ENCODE peak calls at places on chromosomes 16 and 17, in nine cellular contexts. H, P, N, G, A, Q, O, D and L are unnamed samples.

GRCh38 chr17:79843475-79843916 is 4.3 kb upstream of the CBX4 start:
- DNase-seq in H (no peak), P (peak; percentile 29), N (no peak), G (no peak), A (no peak), Q (peak; percentile 44), O (peak; percentile 51), D (no peak), L (no peak)

GRCh38 chr17:42563543-42563942 is 1.6 kb downstream of the COASY start:
- DNase-seq in H (no peak), P (no peak), N (peak; percentile 80), G (no peak), A (no peak), Q (no peak), O (no peak), D (no peak), L (no peak)

GRCh38 chr17:79391808-79392233 is 219.0 kb downstream of the RBFOX3 start:
- DNase-seq in H (peak; percentile 68), P (peak; percentile 51), N (peak; percentile 80), G (peak; percentile 70), A (peak; percentile 93), Q (peak; percentile 67), O (peak; percentile 82), D (peak; percentile 84), L (peak; percentile 36)

GRCh38 chr17:67289174-67289876 is 44.3 kb upstream of the HELZ start:
- DNase-seq in H (peak; percentile 90), P (no peak), N (peak; percentile 50), G (peak; percentile 85), A (no peak), Q (peak; percentile 52), O (peak; percentile 40), D (peak; percentile 78), L (no peak)

GRCh38 chr16:9364721-9365693 is 273.6 kb downstream of the HAPSTR1 start:
- DNase-seq in H (peak; percentile 79), P (no peak), N (no peak), G (peak; percentile 71), A (no peak), Q (peak; percentile 38), O (peak; percentile 35), D (peak; percentile 93), L (no peak)

GRCh38 chr16:69428652-69429051 is 4.2 kb downstream of the CYB5B start:
- DNase-seq in H (no peak), P (no peak), N (no peak), G (no peak), A (no peak), Q (no peak), O (no peak), D (no peak), L (no peak)

GRCh38 chr17:75517277-75517865 is 1.0 kb downstream of the TSEN54 start:
- DNase-seq in H (no peak), P (peak; percentile 33), N (peak; percentile 42), G (no peak), A (peak; percentile 81), Q (peak; percentile 61), O (peak; percentile 71), D (no peak), L (no peak)

GRCh38 chr17:4480929-4481898 is 17.5 kb upstream of the SPNS2 start:
- DNase-seq in H (no peak), P (peak; percentile 45), N (peak; percentile 78), G (no peak), A (no peak), Q (peak; percentile 90), O (peak; percentile 81), D (no peak), L (peak; percentile 24)

GRCh38 chr16:1781758-1782407 is 488 bp downstream of the SPSB3 start:
- DNase-seq in H (no peak), P (peak; percentile 42), N (no peak), G (peak; percentile 17), A (peak; percentile 35), Q (peak; percentile 45), O (no peak), D (no peak), L (no peak)

GRCh38 chr16:56331399-56331798 is 93.9 kb downstream of the AMFR start:
- DNase-seq in H (no peak), P (no peak), N (no peak), G (no peak), A (no peak), Q (no peak), O (no peak), D (no peak), L (no peak)

GRCh38 chr16:22278418-22278817 is 18.8 kb upstream of the POLR3E start:
- DNase-seq in H (no peak), P (no peak), N (peak; percentile 39), G (no peak), A (no peak), Q (no peak), O (no peak), D (no peak), L (no peak)

GRCh38 chr16:15879255-15879804 is 9.1 kb downstream of the CEP20 start:
- DNase-seq in H (no peak), P (no peak), N (no peak), G (no peak), A (peak; percentile 90), Q (no peak), O (no peak), D (no peak), L (no peak)

DNA sequence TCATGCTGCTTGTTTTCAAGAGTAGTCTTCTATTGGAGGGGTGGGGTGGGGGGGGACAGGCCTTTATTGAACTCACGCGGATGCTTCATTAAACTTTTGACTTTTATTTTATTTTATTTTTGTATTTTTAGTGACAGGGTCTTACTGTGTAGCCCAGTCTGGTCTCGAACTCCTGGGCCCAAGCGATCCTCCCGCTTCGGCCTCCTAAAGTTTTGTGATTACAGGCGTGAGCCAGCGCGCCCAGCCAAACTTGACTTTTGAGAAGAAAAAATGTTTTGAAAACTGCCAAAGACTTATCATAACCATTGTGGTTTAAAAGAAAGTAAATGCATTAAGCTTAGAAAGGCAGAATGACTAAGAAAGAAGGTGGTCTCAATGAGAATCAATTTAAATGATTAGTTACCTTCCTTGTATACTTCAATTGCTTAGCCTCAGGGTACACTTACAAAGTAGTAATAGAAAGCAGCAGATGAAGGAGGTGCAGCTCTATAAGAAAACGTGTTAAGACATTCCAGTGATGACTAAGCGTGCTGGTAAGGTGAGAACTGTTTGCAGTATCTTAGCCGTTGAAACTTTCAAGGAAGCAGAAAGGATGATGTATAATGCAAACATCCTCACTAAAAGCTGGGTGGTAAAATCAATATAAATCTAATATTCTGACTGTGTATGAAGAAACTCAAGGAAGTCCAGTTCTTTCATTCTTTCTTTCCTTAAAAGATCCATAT is 1.2 kb downstream of the AP2B1 start:
- DNase-seq in H (no peak), P (no peak), N (no peak), G (no peak), A (peak; percentile 92), Q (peak; percentile 39), O (no peak), D (no peak), L (no peak)
- H3K4me3 ChIP-seq in H (peak overlapping the region; percentile 86), P (no peak overlapping the region), N (peak overlapping the region; percentile 64), G (peak overlapping the region; percentile 82), A (peak overlapping the region; percentile 73), Q (peak overlapping the region; percentile 69), O (no peak overlapping the region), D (peak overlapping the region; percentile 99), L (peak overlapping the region; percentile 98)

GRCh38 chr17:77478899-77479298 is 338.1 kb downstream of the SEC14L1 start:
- DNase-seq in H (no peak), P (no peak), N (no peak), G (no peak), A (no peak), Q (no peak), O (no peak), D (no peak), L (no peak)

GRCh38 chr17:77480509-77481215 is 339.9 kb downstream of the SEC14L1 start:
- DNase-seq in H (no peak), P (no peak), N (no peak), G (no peak), A (no peak), Q (no peak), O (no peak), D (no peak), L (peak; percentile 41)

GRCh38 chr17:77478281-77478680 is 337.5 kb downstream of the SEC14L1 start:
- DNase-seq in H (no peak), P (no peak), N (no peak), G (no peak), A (no peak), Q (no peak), O (no peak), D (no peak), L (no peak)

GRCh38 chr17:77479817-77480508 is 339.2 kb downstream of the SEC14L1 start:
- DNase-seq in H (no peak), P (no peak), N (no peak), G (no peak), A (no peak), Q (no peak), O (no peak), D (no peak), L (no peak)

GRCh38 chr17:77479372-77479781 is 338.6 kb downstream of the SEC14L1 start:
- DNase-seq in H (no peak), P (peak; percentile 73), N (no peak), G (no peak), A (no peak), Q (no peak), O (no peak), D (no peak), L (no peak)
- H3K4me1 ChIP-seq in H (peaks cover 76% of the 10 kb centered on the region), P (peaks cover 91% of the 10 kb centered on the region), N (peaks cover 63% of the 10 kb centered on the region), G (peaks cover 38% of the 10 kb centered on the region), A (peaks cover 26% of the 10 kb centered on the region), Q (peaks cover 10% of the 10 kb centered on the region), O (peaks cover 21% of the 10 kb centered on the region), D (peaks cover 15% of the 10 kb centered on the region), L (peaks cover 85% of the 10 kb centered on the region)

GRCh38 chr16:71230122-71230845 is at the start of gene HYDIN:
- DNase-seq in H (no peak), P (no peak), N (no peak), G (no peak), A (peak; percentile 78), Q (peak; percentile 40), O (peak; percentile 30), D (no peak), L (no peak)
- H3K4me3 ChIP-seq in H (peak within 1 kb of the TSS; percentile 21), P (no peak within 1 kb of the TSS), N (no peak within 1 kb of the TSS), G (peak within 1 kb of the TSS; percentile 12), A (peak within 1 kb of the TSS; percentile 44), Q (no peak within 1 kb of the TSS), O (no peak within 1 kb of the TSS), D (no peak within 1 kb of the TSS), L (no peak within 1 kb of the TSS)

DNA sequence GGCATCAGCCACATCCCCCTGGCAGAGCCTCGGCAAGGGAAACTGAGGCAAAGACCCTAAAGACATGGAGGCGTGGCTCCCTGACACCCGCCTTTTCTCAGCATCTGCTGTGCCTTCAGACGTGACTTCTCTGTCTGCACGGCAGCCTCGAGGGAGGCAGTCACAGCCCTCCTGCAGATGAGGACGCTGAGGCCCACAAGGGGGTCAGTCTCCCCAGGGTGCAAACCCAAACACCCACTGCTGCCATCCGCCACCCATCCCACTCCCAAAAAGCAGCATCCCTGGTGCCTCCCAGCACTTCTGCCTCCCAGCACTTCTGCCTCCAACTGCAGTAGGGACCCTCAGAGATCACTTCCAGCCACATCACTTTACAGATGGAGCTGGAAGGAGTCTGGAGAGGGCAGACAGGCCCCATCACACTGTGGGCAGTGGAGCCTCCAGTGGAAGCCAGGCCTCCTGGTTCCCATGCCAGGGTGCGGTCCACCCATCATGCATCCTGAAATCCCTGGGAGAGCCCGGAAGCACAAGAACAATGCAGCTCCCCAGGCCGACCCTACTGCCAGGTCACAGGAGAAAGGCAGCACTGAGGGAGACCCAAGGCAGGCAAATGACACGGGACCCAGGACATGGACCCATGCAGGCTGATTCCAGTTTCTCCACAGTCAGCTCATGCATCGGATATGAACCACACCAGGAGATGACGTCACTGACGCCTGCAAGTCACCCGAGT is 23.8 kb downstream of the KDM8 start:
- DNase-seq in H (no peak), P (no peak), N (no peak), G (no peak), A (no peak), Q (no peak), O (no peak), D (no peak), L (no peak)
- H3K4me1 ChIP-seq in H (peaks cover 45% of the 10 kb centered on the region), P (peaks cover 44% of the 10 kb centered on the region), N (peaks cover 46% of the 10 kb centered on the region), G (peaks cover 14% of the 10 kb centered on the region), A (peaks cover 6% of the 10 kb centered on the region), Q (peaks cover 28% of the 10 kb centered on the region), O (peaks cover 57% of the 10 kb centered on the region), D (no peaks in the 10 kb centered on the region), L (peaks cover 29% of the 10 kb centered on the region)

GRCh38 chr17:73669771-73670170 is 25.5 kb upstream of the SDK2 start:
- DNase-seq in H (no peak), P (no peak), N (no peak), G (no peak), A (no peak), Q (no peak), O (no peak), D (no peak), L (no peak)
- H3K4me3 ChIP-seq in H (no peak overlapping the region), P (no peak overlapping the region), N (no peak overlapping the region), G (no peak overlapping the region), A (no peak overlapping the region), Q (no peak overlapping the region), O (no peak overlapping the region), D (no peak overlapping the region), L (no peak overlapping the region)